ENCODE peak calls at places on chromosomes 3 and 15, in nine cellular contexts. T is stomach, K is suprapubic skin, C is GM12878, U is tibial nerve, A is ovary, Q is SK-N-SH, M is K562, E is HepG2. B is an unnamed sample. For H3K27me3 and H3K4me1, the result is how much of the 10 kb centered on the place peaks cover.

GRCh38 chr3:2869905-2870304 is 240.3 kb downstream of the IL5RA start:
- DNase-seq in K (no peak), Q (peak), M (no peak), T (no peak), A (no peak), U (no peak), E (no peak), C (no peak), B (no peak)

GRCh38 chr3:29711255-29711771 is 430.4 kb downstream of the RBMS3 start:
- DNase-seq in A (no peak), K (no peak), C (no peak), U (no peak), M (no peak), E (no peak), Q (no peak), T (no peak), B (no peak)

GRCh38 chr3:172082269-172082668 is 42.9 kb downstream of the FNDC3B start:
- DNase-seq in A (no peak), U (peak), K (peak), T (no peak), E (peak), C (no peak), Q (peak), M (no peak), B (peak)

GRCh38 chr3:182284793-182285192 is 508.5 kb upstream of the ATP11B start:
- DNase-seq in U (no peak), M (no peak), A (no peak), T (peak), E (no peak), C (no peak), K (no peak), Q (no peak), B (no peak)

GRCh38 chr3:102205647-102206046 is 229.2 kb upstream of the ZPLD1 start:
- DNase-seq in T (no peak), A (no peak), Q (no peak), U (no peak), K (no peak), M (no peak), E (no peak), C (no peak), B (no peak)

GRCh38 chr15:92161039-92161670 is 232.5 kb upstream of the ST8SIA2 start:
- DNase-seq in T (no peak), C (peak), Q (no peak), E (no peak), U (no peak), M (no peak), K (no peak), A (no peak), B (no peak)

GRCh38 chr15:34116620-34117019 is 14.7 kb downstream of the PGBD4 start:
- DNase-seq in K (no peak), U (no peak), Q (no peak), M (no peak), A (no peak), T (no peak), C (no peak), E (no peak), B (no peak)

GRCh38 chr3:45612918-45613602 is 18.5 kb downstream of the LIMD1 start:
- DNase-seq in K (no peak), M (no peak), A (no peak), C (peak), U (no peak), E (no peak), Q (no peak), T (no peak), B (peak)

GRCh38 chr3:15331606-15332404 is 581 bp downstream of the SH3BP5 start:
- DNase-seq in K (peak), A (peak), U (no peak), C (no peak), T (peak), Q (peak), E (no peak), M (no peak), B (peak)

GRCh38 chr3:51691021-51691420 is 15.8 kb upstream of the GRM2 start:
- DNase-seq in T (no peak), M (no peak), Q (no peak), K (no peak), A (no peak), C (no peak), E (no peak), U (no peak), B (no peak)

GRCh38 chr3:102741694-102742093 is 306.9 kb downstream of the ZPLD1 start:
- DNase-seq in C (no peak), A (no peak), E (no peak), U (no peak), T (no peak), M (no peak), K (no peak), Q (no peak), B (no peak)

GRCh38 chr3:46665763-46666470 is 27.6 kb downstream of the ALS2CL start:
- DNase-seq in Q (peak), K (peak), E (no peak), C (no peak), U (no peak), A (no peak), T (peak), M (no peak), B (no peak)

GRCh38 chr3:151491525-151491924 is 30.7 kb upstream of the IGSF10 start:
- DNase-seq in C (no peak), U (no peak), K (no peak), E (no peak), M (no peak), T (no peak), A (no peak), Q (no peak), B (no peak)

GRCh38 chr15:84112025-84112424 is 123.5 kb upstream of the GOLGA6L4 start:
- DNase-seq in C (no peak), E (no peak), K (no peak), T (no peak), Q (no peak), U (no peak), A (no peak), M (no peak), B (no peak)

GRCh38 chr3:14988988-14989394 is 41.6 kb downstream of the NR2C2 start:
- DNase-seq in A (no peak), U (no peak), Q (no peak), C (peak), K (no peak), M (peak), E (peak), T (no peak), B (peak)

GRCh38 chr3:64717872-64718613 is 30.2 kb upstream of the ADAMTS9 start:
- DNase-seq in Q (no peak), M (peak), K (no peak), T (no peak), A (no peak), C (no peak), U (no peak), E (no peak), B (no peak)

GRCh38 chr3:132205609-132206008 is 111.6 kb upstream of the ACP3 start:
- DNase-seq in C (no peak), A (no peak), E (no peak), T (no peak), Q (no peak), K (no peak), M (no peak), U (no peak), B (no peak)

GRCh38 chr3:14725015-14725431 is 50.1 kb downstream of the C3orf20 start:
- DNase-seq in Q (no peak), U (no peak), M (no peak), K (peak), A (no peak), E (no peak), C (no peak), T (no peak), B (peak)

GRCh38 chr3:150218841-150219240 is 189.3 kb upstream of the TSC22D2 start:
- DNase-seq in A (no peak), E (no peak), Q (no peak), K (no peak), U (no peak), C (no peak), T (no peak), M (no peak), B (no peak)

GRCh38 chr3:196339493-196340254 is 1.5 kb upstream of the TM4SF19 start:
- DNase-seq in M (peak), A (no peak), T (no peak), C (no peak), K (no peak), E (peak), U (no peak), Q (no peak), B (no peak)

GRCh38 chr3:188209740-188210139 is 55.8 kb downstream of the LPP start:
- DNase-seq in K (no peak), E (no peak), C (no peak), T (no peak), Q (no peak), M (no peak), U (no peak), A (no peak), B (no peak)

GRCh38 chr15:66105286-66105984 is 148.1 kb downstream of the MEGF11 start:
- DNase-seq in T (no peak), U (no peak), K (no peak), Q (no peak), E (no peak), C (no peak), M (no peak), A (no peak), B (no peak)

GRCh38 chr15:52336530-52336929 is 40.9 kb upstream of the MYO5C start:
- DNase-seq in C (no peak), E (no peak), M (no peak), A (no peak), U (no peak), T (no peak), K (no peak), Q (peak), B (peak)

GRCh38 chr3:124812291-124813265 is 74.6 kb downstream of the ITGB5 start:
- DNase-seq in C (no peak), Q (no peak), E (peak), A (peak), M (peak), T (peak), K (peak), U (peak), B (peak)

GRCh38 chr3:174776123-174776522 is 83.0 kb upstream of the NAALADL2 start:
- DNase-seq in E (no peak), C (no peak), M (no peak), T (no peak), Q (no peak), A (no peak), K (no peak), U (no peak), B (no peak)

GRCh38 chr3:163071684-163072083 is 1575.1 kb downstream of the OTOL1 start:
- DNase-seq in Q (no peak), K (no peak), E (no peak), C (no peak), U (no peak), M (no peak), T (no peak), A (no peak), B (no peak)

GRCh38 chr3:126264381-126264780 is 84.0 kb upstream of the ALDH1L1 start:
- DNase-seq in T (no peak), C (no peak), U (no peak), M (no peak), A (no peak), E (no peak), K (no peak), Q (no peak), B (no peak)

GRCh38 chr15:72591361-72591760 is 63.1 kb upstream of the GOLGA6B start:
- DNase-seq in T (no peak), K (no peak), U (no peak), A (no peak), C (no peak), Q (no peak), E (no peak), M (no peak), B (no peak)

GRCh38 chr3:76724075-76724474 is 315.8 kb upstream of the ROBO2 start:
- DNase-seq in K (no peak), T (no peak), Q (no peak), A (no peak), M (no peak), U (no peak), E (no peak), C (no peak), B (no peak)

GRCh38 chr3:20060924-20061323 is 20.7 kb downstream of the KAT2B start:
- DNase-seq in Q (no peak), U (no peak), T (no peak), M (no peak), C (no peak), A (no peak), K (no peak), E (no peak), B (no peak)

GRCh38 chr15:89654847-89655805 is at the start of gene KIF7:
- DNase-seq in U (no peak), M (peak), A (peak), Q (peak), K (peak), C (no peak), E (peak), T (peak), B (no peak)

GRCh38 chr15:39797407-39797806 is 14.8 kb upstream of the FSIP1 start:
- DNase-seq in E (no peak), M (no peak), A (no peak), K (no peak), Q (no peak), U (no peak), C (no peak), T (no peak), B (peak)

GRCh38 chr3:115321396-115321795 is 174.3 kb upstream of the ZBTB20 start:
- DNase-seq in Q (no peak), C (no peak), K (no peak), T (no peak), A (no peak), E (no peak), U (no peak), M (no peak), B (no peak)

GRCh38 chr3:6516694-6517093 is 344.2 kb upstream of the GRM7 start:
- DNase-seq in Q (no peak), U (no peak), M (no peak), C (no peak), T (no peak), E (no peak), A (no peak), K (no peak), B (no peak)

GRCh38 chr3:6510713-6511112 is 350.2 kb upstream of the GRM7 start:
- DNase-seq in C (no peak), K (no peak), E (no peak), A (no peak), U (no peak), T (no peak), Q (no peak), M (no peak), B (no peak)

GRCh38 chr3:6518709-6519345 is 342.1 kb upstream of the GRM7 start:
- DNase-seq in K (no peak), U (no peak), M (no peak), C (no peak), Q (no peak), A (no peak), T (no peak), E (no peak), B (no peak)

DNA sequence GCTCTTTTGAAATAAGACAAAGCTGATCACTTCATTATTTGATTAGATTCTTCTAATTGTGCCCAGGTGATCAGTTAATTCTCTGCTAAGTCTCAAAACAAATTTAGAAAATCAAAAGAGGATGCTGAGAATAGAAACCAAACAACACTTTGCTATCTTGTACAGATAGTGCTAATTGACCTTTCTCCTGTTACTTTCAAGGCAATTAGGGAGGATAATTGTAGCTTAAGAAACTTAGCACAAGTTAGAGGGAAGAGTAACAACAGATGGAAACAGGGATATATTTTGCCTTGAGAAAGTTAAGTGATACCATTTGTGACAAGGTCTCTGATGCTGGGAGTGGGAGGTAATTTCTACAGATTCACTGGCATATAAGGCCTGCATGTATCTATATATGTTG is 344.8 kb upstream of the GRM7 start:
- DNase-seq in A (no peak), E (no peak), U (no peak), C (no peak), M (no peak), Q (no peak), K (no peak), T (no peak), B (no peak)
- TF ChIP-seq EP300 in A (no peak), E (no peak), U (no peak), C (no peak), M (no peak), Q (no peak), K (no peak), T (no peak), B (no peak)

DNA sequence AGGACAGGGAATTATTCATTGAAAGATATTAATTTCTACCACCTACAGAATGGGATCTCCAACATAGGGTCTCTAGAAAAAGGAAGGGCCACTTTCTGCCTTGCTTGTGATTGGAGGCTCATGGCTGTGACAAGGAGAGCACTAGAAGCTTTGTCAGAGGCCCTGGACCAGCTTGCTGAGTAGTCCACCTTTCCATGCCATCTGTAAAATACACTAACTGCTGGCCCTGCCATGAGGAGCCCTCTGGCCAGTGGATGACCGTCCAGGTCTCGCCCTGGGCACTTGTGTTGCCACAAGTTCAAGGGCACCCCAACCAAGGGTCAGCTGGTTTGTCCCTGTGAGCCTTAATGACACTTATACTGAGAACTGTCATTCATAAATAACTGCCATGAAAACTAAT is 1.6 kb upstream of the SYNM start:
- DNase-seq in K (no peak), T (no peak), C (no peak), Q (no peak), U (no peak), A (no peak), M (no peak), E (no peak), B (no peak)
- H3K27me3 ChIP-seq in K (half or more), T (under half), C (under half), Q (under half), U (under half), A (under half), M (under half), E (under half), B (half or more)

DNA sequence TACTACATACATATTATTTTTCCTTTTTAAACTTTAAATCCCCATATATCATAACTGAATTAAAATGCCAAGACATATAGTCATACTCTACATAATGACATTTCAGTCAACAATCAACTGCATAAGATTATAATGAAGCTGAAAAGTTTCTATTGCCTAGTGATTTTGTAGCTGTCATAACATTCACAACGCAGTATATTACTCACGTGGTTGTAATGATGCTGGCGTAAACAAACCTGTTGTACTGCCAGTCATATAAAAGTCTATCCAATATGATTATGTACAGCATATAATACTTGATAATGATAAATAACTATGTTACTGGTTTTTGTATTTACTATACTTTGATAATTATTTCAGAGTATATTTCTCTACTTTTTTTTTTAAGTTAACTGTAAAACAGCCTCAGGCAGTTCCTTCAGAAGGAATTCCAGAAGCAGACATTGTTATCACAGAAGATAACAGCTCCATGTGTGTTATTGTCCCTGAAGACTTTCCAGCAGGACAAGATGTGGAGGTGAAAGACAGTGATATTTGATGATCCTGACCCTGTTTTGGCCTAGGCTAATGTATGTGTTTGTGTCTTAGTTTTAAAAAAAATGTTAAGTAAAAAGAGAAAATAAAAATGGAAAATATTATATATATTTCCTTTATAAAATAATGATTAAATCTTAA is 443.4 kb upstream of the UBE2E2 start:
- DNase-seq in C (no peak), K (no peak), M (no peak), U (no peak), A (no peak), E (no peak), T (no peak), Q (no peak), B (no peak)
- H3K4me1 ChIP-seq in C (under half), K (under half), M (under half), U (under half), A (under half), E (under half), T (under half), Q (under half), B (under half)

GRCh38 chr3:122776675-122777074 is 17.0 kb downstream of the HSPBAP1 start:
- DNase-seq in M (no peak), E (no peak), A (no peak), Q (no peak), T (no peak), K (no peak), U (no peak), C (no peak), B (no peak)
- TF ChIP-seq EP300 in M (no peak), E (no peak), A (no peak), Q (no peak), T (no peak), K (no peak), U (no peak), C (no peak), B (no peak)

DNA sequence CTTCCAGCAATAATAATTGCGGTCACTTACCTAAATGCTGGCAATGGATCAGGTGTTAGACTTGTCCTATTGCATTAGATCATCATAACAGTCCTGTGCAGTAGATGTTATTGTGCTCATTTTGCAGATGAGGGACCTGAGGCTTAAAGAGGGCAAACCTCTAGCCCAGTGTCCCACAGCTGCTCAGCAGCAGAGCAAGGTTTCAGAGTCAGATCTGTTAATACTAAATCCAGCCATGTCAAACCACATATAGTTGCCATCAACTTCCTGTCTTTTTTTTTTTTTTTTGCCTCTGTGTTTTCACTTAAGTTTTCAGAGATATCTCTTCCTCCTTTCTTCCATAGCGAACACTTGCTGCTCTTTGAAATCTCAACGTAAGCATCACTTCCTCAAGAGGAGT is 12.1 kb downstream of the FEZF2 start:
- DNase-seq in K (no peak), U (no peak), M (no peak), Q (no peak), C (no peak), T (no peak), A (no peak), E (no peak), B (no peak)
- H3K27me3 ChIP-seq in K (under half), U (under half), M (under half), Q (under half), C (under half), T (under half), A (under half), E (under half), B (under half)

GRCh38 chr3:43320288-43320687 is 33.9 kb downstream of the SNRK start:
- DNase-seq in E (no peak), K (no peak), A (no peak), C (no peak), U (no peak), Q (no peak), M (no peak), T (no peak), B (no peak)

GRCh38 chr3:43316783-43317460 is 30.6 kb downstream of the SNRK start:
- DNase-seq in Q (no peak), T (no peak), K (no peak), M (no peak), E (peak), C (no peak), U (no peak), A (no peak), B (no peak)

GRCh38 chr3:43317461-43318316 is 31.3 kb downstream of the SNRK start:
- DNase-seq in A (no peak), U (no peak), T (no peak), Q (no peak), C (no peak), M (no peak), K (no peak), E (peak), B (no peak)

GRCh38 chr3:43319794-43320193 is 33.5 kb downstream of the SNRK start:
- DNase-seq in A (no peak), C (no peak), M (no peak), U (no peak), E (no peak), T (no peak), K (no peak), Q (no peak), B (no peak)

GRCh38 chr3:43319364-43319763 is 33.0 kb downstream of the SNRK start:
- DNase-seq in A (no peak), E (no peak), K (peak), M (no peak), C (no peak), Q (no peak), U (no peak), T (no peak), B (peak)
- H3K4me1 ChIP-seq in A (under half), E (half or more), K (under half), M (under half), C (under half), Q (under half), U (under half), T (under half), B (under half)

GRCh38 chr15:68935400-68935937 is 5.1 kb downstream of the SPESP1 start:
- DNase-seq in A (no peak), M (no peak), T (no peak), K (no peak), Q (no peak), E (no peak), U (no peak), C (no peak), B (no peak)

GRCh38 chr15:68924866-68925599 is 5.3 kb upstream of the SPESP1 start:
- DNase-seq in K (peak), T (peak), Q (peak), U (peak), C (peak), A (peak), E (peak), M (peak), B (peak)

GRCh38 chr15:68930268-68931022 is at the start of gene SPESP1:
- DNase-seq in U (peak), A (peak), K (peak), T (peak), E (no peak), M (no peak), C (no peak), Q (peak), B (peak)
- TF ChIP-seq EP300 in U (no peak), A (no peak), K (no peak), T (no peak), E (no peak), M (no peak), C (no peak), Q (no peak), B (no peak)

B was measured in transverse colon.